ENCODE peak calls at places on chromosomes 12 and 14, in six cellular contexts. W, U, E, M, N and X are unnamed samples.

GRCh38 chr14:102891556-102891955 is 30.9 kb upstream of the AMN start:
- DNase-seq in W (peak), U (no peak), E (no peak), M (no peak), N (peak), X (peak)

GRCh38 chr12:20040844-20041243 is 327.5 kb upstream of the PDE3A start:
- DNase-seq in W (no peak), U (no peak), E (no peak), M (no peak), N (no peak), X (no peak)

GRCh38 chr12:98533723-98534251 is 18.4 kb downstream of the TMPO start:
- DNase-seq in W (peak), U (no peak), E (no peak), M (no peak), N (peak), X (no peak)

GRCh38 chr12:65525501-65526141 is 247.1 kb downstream of the MSRB3 start:
- DNase-seq in W (peak), U (no peak), E (no peak), M (no peak), N (peak), X (peak)

GRCh38 chr14:100873083-100873482 is 30.4 kb downstream of the RTL1 start:
- DNase-seq in W (no peak), U (no peak), E (no peak), M (peak), N (no peak), X (peak)

GRCh38 chr12:26179829-26180228 is 15.5 kb upstream of the SSPN start:
- DNase-seq in W (no peak), U (no peak), E (no peak), M (no peak), N (no peak), X (no peak)

GRCh38 chr12:81294325-81295190 is 216.7 kb downstream of the ACSS3 start:
- DNase-seq in W (no peak), U (no peak), E (no peak), M (no peak), N (no peak), X (no peak)

GRCh38 chr14:61477845-61478438 is 156.6 kb downstream of the PRKCH start:
- DNase-seq in W (no peak), U (no peak), E (peak), M (peak), N (no peak), X (peak)

GRCh38 chr12:68538722-68539614 is 71.7 kb upstream of the RAP1B start:
- DNase-seq in W (no peak), U (no peak), E (peak), M (no peak), N (peak), X (no peak)

GRCh38 chr14:35083530-35084150 is 37.6 kb downstream of the FAM177A1 start:
- DNase-seq in W (no peak), U (no peak), E (no peak), M (no peak), N (no peak), X (no peak)

GRCh38 chr14:105422695-105423487 is 3.3 kb downstream of the MTA1 start:
- DNase-seq in W (no peak), U (no peak), E (no peak), M (no peak), N (no peak), X (no peak)
- H3K4me3 ChIP-seq in W (no peak), U (no peak), E (no peak), M (no peak), N (no peak), X (no peak)

GRCh38 chr14:52467515-52468266 is 84.6 kb downstream of the TXNDC16 start:
- DNase-seq in W (no peak), U (no peak), E (no peak), M (no peak), N (no peak), X (no peak)

GRCh38 chr14:52472728-52473127 is 79.6 kb downstream of the TXNDC16 start:
- DNase-seq in W (no peak), U (no peak), E (no peak), M (no peak), N (no peak), X (no peak)

DNA sequence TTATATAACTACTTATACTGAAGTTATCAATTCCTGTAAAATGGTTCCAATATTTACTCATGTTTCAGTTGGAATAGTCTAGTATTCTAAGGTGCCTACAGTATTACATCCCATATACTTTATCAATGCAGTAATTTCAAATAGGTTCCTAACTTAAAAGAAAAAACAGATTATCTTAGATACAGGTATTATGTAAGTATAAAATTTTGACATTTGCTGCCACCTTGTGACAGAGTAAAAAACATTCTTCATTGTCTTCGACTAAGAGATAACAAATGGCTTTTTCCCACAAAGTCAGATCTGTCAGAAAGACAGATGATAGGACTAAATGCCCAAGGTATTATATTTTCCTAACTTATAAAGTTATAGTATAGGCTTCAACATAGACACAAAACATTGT is 78.7 kb downstream of the TXNDC16 start:
- DNase-seq in W (no peak), U (no peak), E (no peak), M (no peak), N (peak), X (peak)
- TF ChIP-seq CTCF in W (peak), U (peak), E (peak), M (no peak), N (peak), X (peak)

DNA sequence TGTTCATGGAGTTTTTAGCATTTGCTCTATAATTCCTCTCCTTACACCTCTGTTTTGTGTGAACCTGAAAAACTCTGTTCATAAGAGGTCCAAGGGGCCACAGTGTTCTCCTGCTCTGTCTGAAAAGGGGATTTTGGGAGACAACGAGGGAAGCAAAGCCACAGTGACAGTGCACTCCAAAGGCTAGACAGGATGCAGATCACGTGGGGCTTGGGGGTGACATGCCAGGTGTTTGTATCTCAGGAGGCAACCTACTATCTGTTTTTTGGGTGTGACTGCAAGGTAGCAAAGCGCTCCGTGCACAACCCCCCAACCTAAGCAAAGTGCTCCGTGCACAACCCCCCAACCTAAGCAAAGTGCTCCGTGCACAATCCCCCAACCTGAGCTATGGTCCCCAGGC is 5.1 kb upstream of the CHD4 start:
- DNase-seq in W (no peak), U (no peak), E (no peak), M (no peak), N (no peak), X (no peak)
- H3K4me3 ChIP-seq in W (no peak), U (no peak), E (no peak), M (no peak), N (no peak), X (no peak)

GRCh38 chr14:89388853-89389252 is 28.2 kb downstream of the FOXN3 start:
- DNase-seq in W (no peak), U (no peak), E (no peak), M (no peak), N (peak), X (no peak)
- TF ChIP-seq CTCF in W (peak), U (no peak), E (no peak), M (no peak), N (peak), X (peak)

DNA sequence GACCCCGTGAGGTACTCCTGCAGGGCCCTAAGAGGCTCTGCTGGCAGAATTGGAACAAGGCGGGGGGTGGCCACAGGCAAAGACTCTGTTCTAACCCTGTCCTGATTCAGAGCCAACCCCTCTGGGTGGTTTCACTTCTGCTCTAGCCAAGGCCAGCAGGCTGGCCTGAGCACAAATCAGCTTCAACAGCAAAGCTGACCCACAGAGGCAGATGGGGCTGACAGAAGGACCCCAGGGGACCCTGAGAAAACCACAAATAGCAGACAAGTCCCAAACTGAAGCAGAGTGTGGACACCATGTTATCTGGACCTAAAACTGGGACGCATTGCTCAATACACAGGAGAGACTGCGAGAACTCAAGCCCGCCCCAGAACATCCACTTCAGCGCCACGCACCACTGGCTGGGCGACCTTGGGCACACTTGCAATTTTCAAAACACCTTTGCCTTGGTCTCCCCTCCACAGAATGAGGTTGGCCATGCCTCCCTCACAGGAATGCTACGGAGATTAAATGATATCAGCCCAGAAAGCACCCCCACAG is 76.4 kb upstream of the DICER1 start:
- DNase-seq in W (no peak), U (no peak), E (no peak), M (no peak), N (no peak), X (no peak)
- H3K4me3 ChIP-seq in W (no peak), U (no peak), E (no peak), M (no peak), N (no peak), X (no peak)

DNA sequence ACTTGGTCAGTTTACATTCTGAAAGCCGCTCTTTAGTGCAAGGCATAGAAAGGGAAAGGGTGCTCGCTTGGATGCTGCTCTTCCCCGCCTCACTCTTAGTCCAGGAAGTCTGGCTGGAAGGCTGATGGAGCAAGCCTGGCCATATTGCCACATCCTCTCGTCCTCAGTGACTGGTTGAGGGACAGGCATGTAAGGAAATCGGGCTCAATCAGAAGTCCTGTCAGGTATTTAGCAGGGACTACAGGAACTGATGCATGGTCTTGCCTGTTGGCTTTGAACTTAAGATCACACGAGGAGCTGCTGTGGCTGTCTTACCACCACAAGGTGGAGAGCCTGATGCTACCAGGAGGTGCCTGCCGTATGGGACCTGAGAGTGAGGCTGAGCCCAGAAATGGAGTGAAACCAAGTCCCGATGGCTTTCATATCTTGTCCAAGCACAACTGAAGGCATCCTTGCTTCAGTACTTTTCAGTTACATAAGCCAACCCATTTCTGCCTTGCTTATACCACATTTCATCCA is 10.7 kb upstream of the C12orf75 start:
- DNase-seq in W (no peak), U (no peak), E (no peak), M (no peak), N (no peak), X (no peak)
- TF ChIP-seq CTCF in W (no peak), U (no peak), E (no peak), M (no peak), N (no peak), X (no peak)

DNA sequence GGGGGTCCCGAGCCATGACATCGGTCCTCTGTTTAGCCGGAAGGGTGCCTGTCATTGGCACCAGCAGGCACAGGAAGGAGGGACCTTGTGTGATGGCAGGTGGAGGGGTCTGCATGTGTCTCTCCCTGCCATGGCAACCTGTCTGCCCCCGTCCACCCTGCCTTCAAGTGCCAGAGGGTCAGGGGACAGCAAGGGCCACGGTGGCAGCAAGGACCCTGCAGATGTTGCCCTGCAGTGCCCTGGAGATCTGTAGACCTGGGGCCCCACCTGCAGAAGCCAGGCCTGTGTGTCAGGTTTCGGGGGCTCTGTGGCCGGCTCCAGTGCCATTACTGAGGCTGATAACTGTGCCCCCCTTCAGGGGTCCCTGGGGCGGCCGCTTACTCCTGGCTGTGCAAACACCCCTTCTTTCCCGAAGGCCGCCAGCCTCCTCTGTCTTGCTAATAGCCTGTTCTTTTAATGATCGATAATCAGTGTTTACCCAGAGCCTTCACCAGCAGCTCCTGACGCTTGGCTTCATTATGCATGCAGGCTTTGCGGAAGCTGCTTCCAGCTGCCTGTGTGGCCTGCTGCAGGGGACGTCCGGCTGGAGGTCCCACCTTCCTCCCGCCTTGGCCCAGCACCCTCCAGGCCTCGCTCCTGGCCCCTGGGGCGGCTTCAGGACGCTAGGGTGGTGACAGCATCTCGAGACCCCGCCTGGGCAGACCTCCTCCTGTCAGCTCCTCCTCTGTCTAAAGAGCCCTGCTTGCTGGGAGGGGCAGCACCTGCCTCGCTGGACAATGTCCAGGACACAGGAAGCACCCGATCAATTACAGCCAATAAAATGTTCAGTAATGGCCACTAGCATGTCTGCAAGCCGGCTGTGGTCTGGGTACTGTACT is 153.0 kb downstream of the KIF26A start:
- DNase-seq in W (no peak), U (no peak), E (no peak), M (peak), N (no peak), X (no peak)
- H3K4me3 ChIP-seq in W (no peak), U (no peak), E (no peak), M (no peak), N (no peak), X (no peak)

GRCh38 chr14:32049361-32050103 is 27.6 kb upstream of the ARHGAP5 start:
- DNase-seq in W (no peak), U (no peak), E (no peak), M (no peak), N (no peak), X (no peak)
- TF ChIP-seq CTCF in W (no peak), U (no peak), E (no peak), M (no peak), N (no peak), X (no peak)

DNA sequence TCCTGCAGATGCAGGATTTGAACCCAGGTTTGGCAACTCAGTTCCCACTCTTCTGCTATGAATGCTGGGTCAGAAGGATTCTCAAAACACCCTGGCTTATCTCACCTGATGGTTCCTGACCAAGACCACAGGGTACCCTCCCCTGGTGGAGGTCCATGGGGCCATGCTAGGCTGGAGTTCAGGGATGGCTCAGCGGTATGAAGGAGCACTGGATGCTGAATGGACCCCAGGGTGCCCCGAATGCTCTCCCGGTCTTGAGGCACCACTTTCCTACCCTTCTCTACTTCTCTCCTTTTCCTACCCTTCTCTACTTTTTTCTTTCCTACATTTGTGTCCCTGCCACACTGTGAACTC is 9.7 kb downstream of the PLD4 start:
- DNase-seq in W (no peak), U (no peak), E (no peak), M (no peak), N (no peak), X (no peak)
- H3K4me3 ChIP-seq in W (no peak), U (peak), E (no peak), M (no peak), N (no peak), X (peak)

GRCh38 chr14:72755766-72756165 is 138.1 kb downstream of the DPF3 start:
- DNase-seq in W (no peak), U (no peak), E (peak), M (no peak), N (no peak), X (peak)

GRCh38 chr14:72758993-72759392 is 134.9 kb downstream of the DPF3 start:
- DNase-seq in W (no peak), U (no peak), E (no peak), M (no peak), N (no peak), X (no peak)

GRCh38 chr14:72759670-72760069 is 134.2 kb downstream of the DPF3 start:
- DNase-seq in W (no peak), U (no peak), E (no peak), M (no peak), N (no peak), X (no peak)

GRCh38 chr14:72756967-72757366 is 136.9 kb downstream of the DPF3 start:
- DNase-seq in W (no peak), U (no peak), E (peak), M (no peak), N (no peak), X (no peak)

GRCh38 chr14:72758420-72758819 is 135.5 kb downstream of the DPF3 start:
- DNase-seq in W (no peak), U (no peak), E (no peak), M (no peak), N (no peak), X (no peak)
- TF ChIP-seq CTCF in W (no peak), U (no peak), E (no peak), M (no peak), N (no peak), X (no peak)